ENCODE peak calls at places on chromosomes 3 and 15, in eight cellular contexts. M, X, U, L, A, Z, N and P are unnamed samples.

GRCh38 chr15:80932989-80933388 is 56.6 kb downstream of the MESD start:
- DNase-seq in L (no peak), Z (no peak), N (no peak), M (no peak), X (no peak), U (no peak), A (no peak), P (peak; percentile 43)

GRCh38 chr3:62084558-62084957 is 288.8 kb downstream of the FEZF2 start:
- DNase-seq in L (no peak), U (no peak), N (no peak), X (no peak), A (no peak), M (no peak), Z (no peak), P (no peak)

GRCh38 chr3:168863561-168863960 is 767.8 kb upstream of the GOLIM4 start:
- DNase-seq in Z (no peak), N (no peak), A (no peak), U (no peak), X (no peak), L (no peak), M (no peak), P (no peak)

GRCh38 chr15:84552896-84553295 is 47.9 kb upstream of the ZSCAN2 start:
- DNase-seq in M (no peak), X (no peak), L (no peak), Z (no peak), U (no peak), A (no peak), N (no peak), P (no peak)

GRCh38 chr15:80904941-80905532 is 84.6 kb downstream of the MESD start:
- DNase-seq in A (no peak), U (no peak), Z (no peak), X (no peak), L (no peak), M (no peak), N (no peak), P (no peak)

GRCh38 chr15:54840999-54841398 is 355.7 kb downstream of the RSL24D1 start:
- DNase-seq in L (no peak), A (no peak), U (no peak), Z (no peak), N (no peak), M (no peak), X (no peak), P (no peak)

GRCh38 chr3:187746479-187747335 is 1.4 kb upstream of the BCL6 start:
- DNase-seq in L (no peak), N (no peak), A (peak; percentile 43), X (peak; percentile 32), M (no peak), Z (no peak), U (no peak), P (no peak)

GRCh38 chr15:52255008-52255407 is 40.6 kb downstream of the MYO5C start:
- DNase-seq in L (no peak), A (no peak), M (no peak), N (no peak), X (no peak), Z (no peak), U (no peak), P (peak; percentile 65)

GRCh38 chr3:46468758-46469600 is 4.3 kb upstream of the LTF start:
- DNase-seq in U (no peak), Z (no peak), N (no peak), X (no peak), A (no peak), M (no peak), L (no peak), P (no peak)

GRCh38 chr15:99053380-99054024 is 45.9 kb upstream of the PGPEP1L start:
- DNase-seq in N (no peak), U (no peak), L (no peak), Z (no peak), M (no peak), X (no peak), A (no peak), P (no peak)

GRCh38 chr3:160804762-160805161 is 48.7 kb downstream of the PPM1L start:
- DNase-seq in Z (no peak), X (no peak), N (no peak), U (no peak), A (peak; percentile 58), M (peak; percentile 66), L (no peak), P (peak; percentile 6)

GRCh38 chr3:23446301-23446700 is 243.2 kb downstream of the UBE2E2 start:
- DNase-seq in N (no peak), M (no peak), Z (no peak), X (no peak), U (no peak), A (no peak), L (no peak), P (no peak)

GRCh38 chr3:24370352-24370751 is 124.3 kb downstream of the THRB start:
- DNase-seq in A (no peak), X (no peak), M (no peak), N (no peak), L (no peak), Z (no peak), U (no peak), P (no peak)

GRCh38 chr3:138948371-138949001 is 1.5 kb downstream of the FOXL2NB start:
- DNase-seq in M (no peak), L (no peak), N (no peak), Z (no peak), X (no peak), A (no peak), U (no peak), P (no peak)

GRCh38 chr15:70023064-70023768 is 74.5 kb downstream of the TLE3 start:
- DNase-seq in U (peak; percentile 71), N (no peak), Z (peak; percentile 51), X (peak; percentile 69), A (no peak), M (no peak), L (peak; percentile 43), P (peak; percentile 78)

GRCh38 chr3:10434144-10434937 is 71.0 kb downstream of the ATP2B2 start:
- DNase-seq in N (no peak), U (no peak), M (no peak), L (no peak), A (no peak), Z (no peak), X (no peak), P (no peak)

GRCh38 chr3:30631237-30631961 is 25.0 kb downstream of the TGFBR2 start:
- DNase-seq in A (no peak), X (no peak), M (no peak), Z (no peak), L (no peak), N (no peak), U (peak; percentile 41), P (no peak)

GRCh38 chr3:32794487-32795308 is 23.1 kb upstream of the TRIM71 start:
- DNase-seq in N (no peak), A (peak; percentile 44), X (no peak), L (no peak), U (no peak), Z (no peak), M (no peak), P (no peak)

GRCh38 chr15:63599401-63600000 is 2.3 kb downstream of the FBXL22 start:
- DNase-seq in M (peak; percentile 48), A (peak; percentile 86), L (peak; percentile 82), Z (no peak), N (peak; percentile 83), U (peak; percentile 75), X (peak; percentile 73), P (no peak)

GRCh38 chr3:27186013-27186412 is 183.2 kb downstream of the NEK10 start:
- DNase-seq in X (no peak), Z (no peak), L (no peak), N (no peak), A (no peak), M (no peak), U (no peak), P (no peak)

GRCh38 chr3:188349276-188349962 is 195.5 kb downstream of the LPP start:
- DNase-seq in Z (no peak), A (peak; percentile 24), X (no peak), L (no peak), U (no peak), N (no peak), M (no peak), P (no peak)

GRCh38 chr3:114804099-114804498 is 343.0 kb downstream of the ZBTB20 start:
- DNase-seq in Z (no peak), M (no peak), N (no peak), U (no peak), L (no peak), X (no peak), A (no peak), P (no peak)

GRCh38 chr3:4355401-4356224 is 52.4 kb downstream of the SETMAR start:
- DNase-seq in Z (no peak), N (no peak), M (peak; percentile 69), L (no peak), A (peak; percentile 77), U (no peak), X (no peak), P (no peak)

DNA sequence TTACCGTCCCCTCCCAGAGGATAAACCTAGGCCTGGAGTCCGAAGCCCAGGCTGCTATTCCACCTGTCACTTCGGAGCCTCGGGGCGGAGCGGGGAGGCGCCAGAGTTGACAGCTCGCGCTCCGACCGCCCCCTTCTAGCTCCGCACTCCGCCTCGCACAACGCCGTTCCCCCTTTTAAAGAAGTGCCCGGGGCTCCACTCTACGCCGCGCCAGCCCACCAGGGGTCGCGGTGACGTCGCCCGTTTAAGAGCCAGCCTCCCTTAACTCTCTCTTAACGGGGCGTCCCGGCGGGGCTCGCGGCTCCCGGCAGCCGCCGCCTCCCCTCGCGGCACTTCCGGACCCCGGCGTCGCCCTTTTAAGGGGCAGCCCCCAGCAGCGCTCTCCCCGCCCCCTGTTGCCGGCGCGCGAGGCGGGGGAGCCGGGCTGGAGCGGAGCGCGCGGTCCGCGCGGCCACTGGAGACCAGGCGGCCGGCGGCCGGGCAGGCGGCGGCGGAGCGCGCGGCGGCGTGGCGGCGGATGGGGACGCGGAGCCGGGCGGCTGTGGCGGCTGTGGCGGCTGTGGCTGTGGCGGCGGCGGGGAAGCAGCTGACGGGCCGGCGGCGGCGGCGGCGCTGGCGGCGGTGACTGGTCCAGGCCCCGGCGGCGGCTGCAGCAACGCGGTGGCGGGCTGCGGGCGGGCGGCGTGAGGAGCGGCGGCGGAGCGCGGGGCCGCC is at the start of gene INAFM2:
- DNase-seq in N (peak; percentile 94), U (peak; percentile 92), L (peak; percentile 92), X (peak; percentile 72), Z (peak; percentile 86), A (peak; percentile 93), M (peak; percentile 96), P (peak; percentile 81)
- H3K4me3 ChIP-seq in N (peak within 1 kb of the TSS; percentile 72), U (peak within 1 kb of the TSS; percentile 65), L (peak within 1 kb of the TSS; percentile 79), X (peak within 1 kb of the TSS; percentile 94), Z (peak within 1 kb of the TSS; percentile 40), A (peak within 1 kb of the TSS; percentile 32), M (peak within 1 kb of the TSS; percentile 67), P (peak within 1 kb of the TSS; percentile 61)

GRCh38 chr3:35638640-35639250 is 580 bp upstream of the ARPP21 start:
- DNase-seq in Z (no peak), M (peak; percentile 4), A (peak; percentile 6), X (no peak), U (no peak), N (peak; percentile 37), L (no peak), P (no peak)
- H3K4me3 ChIP-seq in Z (no peak overlapping the region), M (no peak overlapping the region), A (no peak overlapping the region), X (peak overlapping the region; percentile 61), U (no peak overlapping the region), N (no peak overlapping the region), L (no peak overlapping the region), P (peak overlapping the region; percentile 53)

GRCh38 chr3:39154323-39155021 is 1.1 kb upstream of the CSRNP1 start:
- DNase-seq in X (peak; percentile 59), M (no peak), A (peak; percentile 43), Z (no peak), U (no peak), L (no peak), N (peak; percentile 71), P (no peak)
- H3K4me3 ChIP-seq in X (peak overlapping the region; percentile 89), M (no peak overlapping the region), A (no peak overlapping the region), Z (no peak overlapping the region), U (no peak overlapping the region), L (no peak overlapping the region), N (no peak overlapping the region), P (no peak overlapping the region)

GRCh38 chr3:18649666-18650363 is 224.7 kb upstream of the SATB1 start:
- DNase-seq in N (no peak), M (no peak), A (no peak), Z (no peak), X (no peak), U (no peak), L (no peak), P (no peak)
- H3K4me3 ChIP-seq in N (no peak overlapping the region), M (no peak overlapping the region), A (no peak overlapping the region), Z (no peak overlapping the region), X (no peak overlapping the region), U (no peak overlapping the region), L (no peak overlapping the region), P (no peak overlapping the region)